ENCODE peak calls at places on chromosomes 2 and 18, in nine cellular contexts. One of them, this sample, is unnamed.

GRCh38 chr18:48955528-48956261 is 4.9 kb upstream of the SMAD7 start:
- DNase-seq in HL-60: no peak
- DNase-seq in aorta: peak; percentile 92
- DNase-seq in cardiac muscle cell: no peak
- DNase-seq in CD4-positive, alpha-beta memory T cell: peak; percentile 61
- DNase-seq in OCI-LY7: peak; percentile 31
- DNase-seq in Peyer's patch: no peak
- DNase-seq in skeletal muscle cell: no peak
- DNase-seq in right atrium auricular region: peak; percentile 90
- DNase-seq in this sample: no peak

GRCh38 chr18:6427281-6427680 is 12.6 kb upstream of the L3MBTL4 start:
- DNase-seq in HL-60: no peak
- DNase-seq in aorta: no peak
- DNase-seq in cardiac muscle cell: no peak
- DNase-seq in CD4-positive, alpha-beta memory T cell: no peak
- DNase-seq in OCI-LY7: no peak
- DNase-seq in Peyer's patch: no peak
- DNase-seq in skeletal muscle cell: no peak
- DNase-seq in right atrium auricular region: no peak
- DNase-seq in this sample: no peak

GRCh38 chr2:19185061-19185460 is 173.4 kb downstream of the OSR1 start:
- DNase-seq in HL-60: no peak
- DNase-seq in aorta: no peak
- DNase-seq in cardiac muscle cell: no peak
- DNase-seq in CD4-positive, alpha-beta memory T cell: no peak
- DNase-seq in OCI-LY7: no peak
- DNase-seq in Peyer's patch: no peak
- DNase-seq in skeletal muscle cell: no peak
- DNase-seq in right atrium auricular region: no peak
- DNase-seq in this sample: no peak

GRCh38 chr18:61236476-61237057 is 96.7 kb upstream of the CDH20 start:
- DNase-seq in HL-60: no peak
- DNase-seq in aorta: no peak
- DNase-seq in cardiac muscle cell: no peak
- DNase-seq in CD4-positive, alpha-beta memory T cell: no peak
- DNase-seq in OCI-LY7: no peak
- DNase-seq in Peyer's patch: no peak
- DNase-seq in skeletal muscle cell: no peak
- DNase-seq in right atrium auricular region: no peak
- DNase-seq in this sample: no peak

GRCh38 chr2:12657560-12657959 is 59.2 kb upstream of the TRIB2 start:
- DNase-seq in HL-60: no peak
- DNase-seq in aorta: no peak
- DNase-seq in cardiac muscle cell: no peak
- DNase-seq in CD4-positive, alpha-beta memory T cell: no peak
- DNase-seq in OCI-LY7: no peak
- DNase-seq in Peyer's patch: no peak
- DNase-seq in skeletal muscle cell: no peak
- DNase-seq in right atrium auricular region: no peak
- DNase-seq in this sample: no peak

GRCh38 chr2:168194784-168195522 is 52.4 kb downstream of the STK39 start:
- DNase-seq in HL-60: peak; percentile 36
- DNase-seq in aorta: no peak
- DNase-seq in cardiac muscle cell: no peak
- DNase-seq in CD4-positive, alpha-beta memory T cell: peak; percentile 29
- DNase-seq in OCI-LY7: peak; percentile 27
- DNase-seq in Peyer's patch: peak; percentile 61
- DNase-seq in skeletal muscle cell: no peak
- DNase-seq in right atrium auricular region: no peak
- DNase-seq in this sample: no peak

GRCh38 chr18:66838340-66838987 is 234.6 kb upstream of the CDH19 start:
- DNase-seq in HL-60: no peak
- DNase-seq in aorta: no peak
- DNase-seq in cardiac muscle cell: no peak
- DNase-seq in CD4-positive, alpha-beta memory T cell: no peak
- DNase-seq in OCI-LY7: no peak
- DNase-seq in Peyer's patch: no peak
- DNase-seq in skeletal muscle cell: no peak
- DNase-seq in right atrium auricular region: peak; percentile 63
- DNase-seq in this sample: no peak

GRCh38 chr18:12026562-12026961 is 45.3 kb downstream of the IMPA2 start:
- DNase-seq in HL-60: no peak
- DNase-seq in aorta: peak; percentile 39
- DNase-seq in cardiac muscle cell: no peak
- DNase-seq in CD4-positive, alpha-beta memory T cell: no peak
- DNase-seq in OCI-LY7: no peak
- DNase-seq in Peyer's patch: no peak
- DNase-seq in skeletal muscle cell: no peak
- DNase-seq in right atrium auricular region: no peak
- DNase-seq in this sample: no peak

GRCh38 chr18:34649072-34649471 is 61.0 kb upstream of the DTNA start:
- DNase-seq in HL-60: no peak
- DNase-seq in aorta: no peak
- DNase-seq in cardiac muscle cell: no peak
- DNase-seq in CD4-positive, alpha-beta memory T cell: no peak
- DNase-seq in OCI-LY7: no peak
- DNase-seq in Peyer's patch: no peak
- DNase-seq in skeletal muscle cell: no peak
- DNase-seq in right atrium auricular region: no peak
- DNase-seq in this sample: no peak

GRCh38 chr2:233835230-233836186 is 18.8 kb downstream of the HJURP start:
- DNase-seq in HL-60: no peak
- DNase-seq in aorta: peak; percentile 39
- DNase-seq in cardiac muscle cell: no peak
- DNase-seq in CD4-positive, alpha-beta memory T cell: no peak
- DNase-seq in OCI-LY7: no peak
- DNase-seq in Peyer's patch: no peak
- DNase-seq in skeletal muscle cell: no peak
- DNase-seq in right atrium auricular region: no peak
- DNase-seq in this sample: no peak

GRCh38 chr2:3112131-3112530 is 265.5 kb downstream of the EIPR1 start:
- DNase-seq in HL-60: no peak
- DNase-seq in aorta: no peak
- DNase-seq in cardiac muscle cell: no peak
- DNase-seq in CD4-positive, alpha-beta memory T cell: no peak
- DNase-seq in OCI-LY7: no peak
- DNase-seq in Peyer's patch: no peak
- DNase-seq in skeletal muscle cell: no peak
- DNase-seq in right atrium auricular region: peak; percentile 44
- DNase-seq in this sample: no peak

GRCh38 chr2:3518496-3519254 is 656 bp downstream of the ADI1 start:
- DNase-seq in HL-60: peak; percentile 96
- DNase-seq in aorta: peak; percentile 100
- DNase-seq in cardiac muscle cell: peak; percentile 97
- DNase-seq in CD4-positive, alpha-beta memory T cell: peak; percentile 98
- DNase-seq in OCI-LY7: peak; percentile 97
- DNase-seq in Peyer's patch: peak; percentile 92
- DNase-seq in skeletal muscle cell: peak; percentile 84
- DNase-seq in right atrium auricular region: peak; percentile 95
- DNase-seq in this sample: peak; percentile 33

GRCh38 chr2:120703330-120703994 is 32.2 kb upstream of the GLI2 start:
- DNase-seq in HL-60: no peak
- DNase-seq in aorta: no peak
- DNase-seq in cardiac muscle cell: no peak
- DNase-seq in CD4-positive, alpha-beta memory T cell: no peak
- DNase-seq in OCI-LY7: no peak
- DNase-seq in Peyer's patch: no peak
- DNase-seq in skeletal muscle cell: peak; percentile 54
- DNase-seq in right atrium auricular region: no peak
- DNase-seq in this sample: no peak

GRCh38 chr2:29921560-29921915 is at the start of gene ALK:
- DNase-seq in HL-60: peak; percentile 66
- DNase-seq in aorta: peak; percentile 92
- DNase-seq in cardiac muscle cell: peak; percentile 97
- DNase-seq in CD4-positive, alpha-beta memory T cell: peak; percentile 11
- DNase-seq in OCI-LY7: peak; percentile 54
- DNase-seq in Peyer's patch: peak; percentile 24
- DNase-seq in skeletal muscle cell: peak; percentile 55
- DNase-seq in right atrium auricular region: peak; percentile 80
- DNase-seq in this sample: no peak

GRCh38 chr2:16662440-16662839 is 3.2 kb downstream of the CYRIA start:
- DNase-seq in HL-60: no peak
- DNase-seq in aorta: no peak
- DNase-seq in cardiac muscle cell: no peak
- DNase-seq in CD4-positive, alpha-beta memory T cell: no peak
- DNase-seq in OCI-LY7: no peak
- DNase-seq in Peyer's patch: no peak
- DNase-seq in skeletal muscle cell: no peak
- DNase-seq in right atrium auricular region: no peak
- DNase-seq in this sample: no peak

GRCh38 chr2:157820202-157820601 is 55.9 kb downstream of the ACVR1 start:
- DNase-seq in HL-60: no peak
- DNase-seq in aorta: no peak
- DNase-seq in cardiac muscle cell: no peak
- DNase-seq in CD4-positive, alpha-beta memory T cell: no peak
- DNase-seq in OCI-LY7: no peak
- DNase-seq in Peyer's patch: no peak
- DNase-seq in skeletal muscle cell: no peak
- DNase-seq in right atrium auricular region: no peak
- DNase-seq in this sample: no peak

GRCh38 chr2:234259440-234259839 is 208.9 kb downstream of the SPP2 start:
- DNase-seq in HL-60: no peak
- DNase-seq in aorta: no peak
- DNase-seq in cardiac muscle cell: no peak
- DNase-seq in CD4-positive, alpha-beta memory T cell: no peak
- DNase-seq in OCI-LY7: no peak
- DNase-seq in Peyer's patch: no peak
- DNase-seq in skeletal muscle cell: no peak
- DNase-seq in right atrium auricular region: no peak
- DNase-seq in this sample: no peak

GRCh38 chr2:160367887-160368286 is 125.7 kb downstream of the RBMS1 start:
- DNase-seq in HL-60: peak; percentile 71
- DNase-seq in aorta: no peak
- DNase-seq in cardiac muscle cell: peak; percentile 27
- DNase-seq in CD4-positive, alpha-beta memory T cell: no peak
- DNase-seq in OCI-LY7: peak; percentile 18
- DNase-seq in Peyer's patch: no peak
- DNase-seq in skeletal muscle cell: peak; percentile 98
- DNase-seq in right atrium auricular region: no peak
- DNase-seq in this sample: peak; percentile 94
- H3K4me3 ChIP-seq in HL-60: no peak overlapping the region
- H3K4me3 ChIP-seq in aorta: no peak overlapping the region
- H3K4me3 ChIP-seq in cardiac muscle cell: no peak overlapping the region
- H3K4me3 ChIP-seq in CD4-positive, alpha-beta memory T cell: no peak overlapping the region
- H3K4me3 ChIP-seq in OCI-LY7: no peak overlapping the region
- H3K4me3 ChIP-seq in Peyer's patch: no peak overlapping the region
- H3K4me3 ChIP-seq in skeletal muscle cell: no peak overlapping the region
- H3K4me3 ChIP-seq in right atrium auricular region: no peak overlapping the region
- H3K4me3 ChIP-seq in this sample: no peak overlapping the region

DNA sequence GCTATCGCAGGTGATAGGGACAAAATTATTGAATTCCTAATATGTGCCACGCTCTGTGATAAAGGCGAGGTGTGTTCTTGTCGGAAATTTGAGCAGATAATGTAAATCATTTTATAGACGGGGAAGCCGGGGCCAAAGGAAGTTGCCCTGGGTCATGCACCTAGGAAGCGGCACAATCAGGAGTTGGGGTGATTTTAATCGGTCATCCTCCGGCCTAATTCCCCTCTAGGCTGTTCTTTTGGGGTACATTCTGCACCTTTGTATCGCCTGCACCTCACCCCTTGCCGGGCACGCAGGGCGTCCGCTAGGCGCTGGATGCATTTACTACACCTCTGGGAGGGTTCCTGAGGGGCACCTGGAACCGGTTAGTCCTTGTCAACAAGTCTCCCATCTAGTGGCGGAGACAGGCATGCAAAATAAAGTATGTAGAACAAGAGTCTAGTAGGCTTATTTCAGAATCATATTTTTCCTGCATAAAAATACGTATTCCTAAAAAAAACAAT is 605 bp upstream of the TEX261 start:
- DNase-seq in HL-60: peak; percentile 68
- DNase-seq in aorta: no peak
- DNase-seq in cardiac muscle cell: peak; percentile 56
- DNase-seq in CD4-positive, alpha-beta memory T cell: peak; percentile 69
- DNase-seq in OCI-LY7: peak; percentile 83
- DNase-seq in Peyer's patch: peak; percentile 73
- DNase-seq in skeletal muscle cell: no peak
- DNase-seq in right atrium auricular region: peak; percentile 57
- DNase-seq in this sample: no peak
- H3K4me3 ChIP-seq in HL-60: peak overlapping the region; percentile 88
- H3K4me3 ChIP-seq in aorta: peak overlapping the region; percentile 62
- H3K4me3 ChIP-seq in cardiac muscle cell: peak overlapping the region; percentile 78
- H3K4me3 ChIP-seq in CD4-positive, alpha-beta memory T cell: peak overlapping the region; percentile 77
- H3K4me3 ChIP-seq in OCI-LY7: peak overlapping the region; percentile 100
- H3K4me3 ChIP-seq in Peyer's patch: peak overlapping the region; percentile 96
- H3K4me3 ChIP-seq in skeletal muscle cell: peak overlapping the region; percentile 90
- H3K4me3 ChIP-seq in right atrium auricular region: peak overlapping the region; percentile 99
- H3K4me3 ChIP-seq in this sample: peak overlapping the region; percentile 89

DNA sequence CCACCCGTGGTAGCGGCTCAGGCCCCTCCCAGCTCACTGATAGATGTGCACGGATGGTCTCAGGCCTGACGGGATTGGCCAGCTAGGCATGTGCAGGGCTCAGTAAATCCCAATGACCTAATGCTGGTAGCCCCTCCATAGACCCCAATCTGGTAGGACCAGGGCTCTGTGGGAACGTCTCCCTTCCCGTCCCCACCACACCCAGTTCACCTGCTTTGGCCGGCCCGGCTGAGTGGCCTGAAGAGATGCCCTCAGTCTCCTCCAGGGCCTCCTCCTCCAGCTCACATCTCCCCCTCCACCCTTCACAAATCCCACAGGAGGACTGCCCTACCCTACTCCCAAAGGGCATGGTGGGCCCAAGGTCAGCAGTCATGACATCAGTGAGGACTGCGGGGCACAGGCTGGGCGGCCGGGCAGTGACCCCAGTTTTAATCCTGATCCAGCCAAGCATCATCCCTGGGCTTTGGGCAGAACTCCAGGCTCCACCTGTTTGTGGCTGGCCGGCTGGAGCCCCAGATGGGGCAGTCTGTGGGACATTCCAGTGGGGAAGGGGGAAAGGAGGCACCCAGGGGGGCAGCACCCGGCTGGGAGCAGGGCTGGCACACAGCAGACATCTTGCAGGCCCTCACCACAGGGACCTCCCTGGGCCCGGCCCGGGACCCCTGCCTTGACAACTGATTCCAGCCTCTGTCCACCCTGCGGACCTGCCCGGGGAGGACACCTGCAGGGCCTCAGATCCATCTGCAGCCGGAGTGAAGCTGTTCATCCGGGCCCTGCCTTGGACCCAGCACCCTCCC is 2.3 kb downstream of the KIF1A start:
- DNase-seq in HL-60: no peak
- DNase-seq in aorta: peak; percentile 69
- DNase-seq in cardiac muscle cell: no peak
- DNase-seq in CD4-positive, alpha-beta memory T cell: no peak
- DNase-seq in OCI-LY7: no peak
- DNase-seq in Peyer's patch: no peak
- DNase-seq in skeletal muscle cell: no peak
- DNase-seq in right atrium auricular region: no peak
- DNase-seq in this sample: no peak
- H3K4me3 ChIP-seq in HL-60: no peak overlapping the region
- H3K4me3 ChIP-seq in aorta: no peak overlapping the region
- H3K4me3 ChIP-seq in cardiac muscle cell: no peak overlapping the region
- H3K4me3 ChIP-seq in CD4-positive, alpha-beta memory T cell: no peak overlapping the region
- H3K4me3 ChIP-seq in OCI-LY7: no peak overlapping the region
- H3K4me3 ChIP-seq in Peyer's patch: no peak overlapping the region
- H3K4me3 ChIP-seq in skeletal muscle cell: no peak overlapping the region
- H3K4me3 ChIP-seq in right atrium auricular region: no peak overlapping the region
- H3K4me3 ChIP-seq in this sample: no peak overlapping the region

DNA sequence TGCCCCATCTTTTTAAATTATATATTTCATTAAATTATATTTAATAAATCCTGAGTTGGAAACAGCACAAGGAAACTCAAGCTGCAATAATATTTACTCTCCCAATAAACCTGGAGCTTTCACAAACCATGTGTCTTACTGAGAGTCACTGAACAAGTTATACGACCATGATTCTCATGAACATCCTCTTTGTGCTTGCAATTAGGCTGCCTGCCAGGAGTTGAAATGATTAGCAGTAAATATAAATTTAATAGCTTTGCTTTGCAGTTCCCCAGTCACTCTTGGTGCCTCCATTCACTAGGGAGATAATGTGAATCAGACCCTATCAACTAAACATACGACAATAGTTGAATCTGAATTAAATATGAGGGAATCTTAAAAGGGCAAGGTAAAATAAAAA is 905.1 kb downstream of the NRXN1 start:
- DNase-seq in HL-60: no peak
- DNase-seq in aorta: no peak
- DNase-seq in cardiac muscle cell: no peak
- DNase-seq in CD4-positive, alpha-beta memory T cell: no peak
- DNase-seq in OCI-LY7: no peak
- DNase-seq in Peyer's patch: no peak
- DNase-seq in skeletal muscle cell: no peak
- DNase-seq in right atrium auricular region: no peak
- DNase-seq in this sample: no peak
- H3K4me3 ChIP-seq in HL-60: no peak overlapping the region
- H3K4me3 ChIP-seq in aorta: no peak overlapping the region
- H3K4me3 ChIP-seq in cardiac muscle cell: no peak overlapping the region
- H3K4me3 ChIP-seq in CD4-positive, alpha-beta memory T cell: no peak overlapping the region
- H3K4me3 ChIP-seq in OCI-LY7: no peak overlapping the region
- H3K4me3 ChIP-seq in Peyer's patch: no peak overlapping the region
- H3K4me3 ChIP-seq in skeletal muscle cell: no peak overlapping the region
- H3K4me3 ChIP-seq in right atrium auricular region: no peak overlapping the region
- H3K4me3 ChIP-seq in this sample: no peak overlapping the region

This sample was measured in epithelial cell of proximal tubule.